ENCODE peak calls at places on chromosomes 3 and 15, in four cellular contexts. A, V, Q and P are unnamed samples.

GRCh38 chr15:50144342-50145120 is 25.5 kb upstream of the ATP8B4 start:
- ATAC-seq in A (no peak), V (no peak), Q (no peak), P (no peak)

GRCh38 chr15:41854443-41854842 is 15.8 kb downstream of the PLA2G4B start:
- ATAC-seq in A (no peak), V (no peak), Q (no peak), P (no peak)

GRCh38 chr3:134802428-134803050 is 7.5 kb downstream of the EPHB1 start:
- ATAC-seq in A (no peak), V (no peak), Q (no peak), P (no peak)

GRCh38 chr3:114953215-114953799 is 193.8 kb downstream of the ZBTB20 start:
- ATAC-seq in A (no peak), V (no peak), Q (no peak), P (no peak)

GRCh38 chr3:53754325-53754724 is 91.9 kb downstream of the CHDH start:
- ATAC-seq in A (peak), V (no peak), Q (peak), P (no peak)

GRCh38 chr3:30743641-30744317 is 137.4 kb downstream of the TGFBR2 start:
- ATAC-seq in A (no peak), V (peak), Q (no peak), P (no peak)

GRCh38 chr3:88195951-88196434 is 46.2 kb downstream of the C3orf38 start:
- ATAC-seq in A (no peak), V (no peak), Q (no peak), P (no peak)

GRCh38 chr15:89132611-89133242 is 44.5 kb downstream of the ABHD2 start:
- ATAC-seq in A (peak), V (no peak), Q (peak), P (peak)

GRCh38 chr3:147046916-147047315 is 359.4 kb downstream of the ZIC4 start:
- ATAC-seq in A (no peak), V (no peak), Q (no peak), P (no peak)

GRCh38 chr15:20340331-20340811 is 201.2 kb downstream of the GOLGA6L6 start:
- ATAC-seq in A (peak), V (no peak), Q (peak), P (peak)

GRCh38 chr15:92930776-92931175 is 30.7 kb downstream of the CHD2 start:
- ATAC-seq in A (peak), V (no peak), Q (no peak), P (peak)

GRCh38 chr3:127002195-127003174 is 19.6 kb downstream of the PLXNA1 start:
- ATAC-seq in A (peak), V (peak), Q (peak), P (peak)

GRCh38 chr3:30428251-30428650 is 178.2 kb upstream of the TGFBR2 start:
- ATAC-seq in A (no peak), V (no peak), Q (no peak), P (no peak)

GRCh38 chr3:32963871-32964270 is 12.4 kb downstream of the CCR4 start:
- ATAC-seq in A (no peak), V (no peak), Q (peak), P (no peak)

GRCh38 chr15:58015565-58015964 is 49.9 kb downstream of the ALDH1A2 start:
- ATAC-seq in A (no peak), V (no peak), Q (no peak), P (no peak)

GRCh38 chr3:186985713-186986364 is 55.5 kb downstream of the ST6GAL1 start:
- ATAC-seq in A (peak), V (peak), Q (peak), P (peak)

GRCh38 chr3:48086736-48087470 is 70.7 kb upstream of the MAP4 start:
- ATAC-seq in A (no peak), V (no peak), Q (peak), P (no peak)

GRCh38 chr3:50173685-50174516 is 17.5 kb upstream of the GNAT1 start:
- ATAC-seq in A (peak), V (peak), Q (peak), P (no peak)

GRCh38 chr3:122255757-122256439 is 69.2 kb upstream of the CSTA start:
- ATAC-seq in A (no peak), V (no peak), Q (peak), P (no peak)

GRCh38 chr15:78212546-78213424 is 21.6 kb downstream of the ACSBG1 start:
- ATAC-seq in A (no peak), V (no peak), Q (peak), P (peak)

GRCh38 chr15:73403171-73403570 is 34.4 kb upstream of the HCN4 start:
- ATAC-seq in A (no peak), V (no peak), Q (no peak), P (no peak)

GRCh38 chr3:188160751-188161150 is 6.8 kb downstream of the LPP start:
- ATAC-seq in A (no peak), V (no peak), Q (no peak), P (no peak)

GRCh38 chr3:59442056-59442455 is 392.2 kb upstream of the CFAP20DC start:
- ATAC-seq in A (no peak), V (peak), Q (no peak), P (no peak)

GRCh38 chr15:73598540-73599195 is 34.5 kb downstream of the NPTN start:
- ATAC-seq in A (no peak), V (no peak), Q (no peak), P (no peak)

GRCh38 chr3:170410428-170411029 is 8.1 kb upstream of the CLDN11 start:
- ATAC-seq in A (no peak), V (no peak), Q (no peak), P (no peak)

GRCh38 chr3:150370982-150371381 is 37.1 kb upstream of the TSC22D2 start:
- ATAC-seq in A (no peak), V (no peak), Q (peak), P (no peak)

GRCh38 chr3:11618897-11619296 is 24.8 kb downstream of the VGLL4 start:
- ATAC-seq in A (no peak), V (no peak), Q (peak), P (no peak)

GRCh38 chr3:86937306-86937791 is 53.6 kb downstream of the VGLL3 start:
- ATAC-seq in A (peak), V (no peak), Q (peak), P (no peak)

GRCh38 chr3:186888569-186888968 is 41.8 kb upstream of the ST6GAL1 start:
- ATAC-seq in A (no peak), V (peak), Q (no peak), P (no peak)

GRCh38 chr3:192920406-192920805 is 2.8 kb upstream of the MB21D2 start:
- ATAC-seq in A (no peak), V (no peak), Q (no peak), P (no peak)

GRCh38 chr15:56989411-56989924 is 71.0 kb downstream of the TCF12 start:
- ATAC-seq in A (peak), V (peak), Q (no peak), P (no peak)